ENCODE peak calls at places on chromosomes 3 and 15, in ten cellular contexts. E, G, Z, T, H, R, B, M, N and J are unnamed samples.

GRCh38 chr15:99729920-99730319 is 3.3 kb downstream of the LYSMD4 start:
- DNase-seq in E (no peak), G (peak), Z (peak), T (no peak), H (peak), R (peak), B (no peak), M (no peak), N (no peak), J (no peak)

GRCh38 chr15:52117549-52117948 is 5.0 kb upstream of the BCL2L10 start:
- DNase-seq in E (no peak), G (no peak), Z (no peak), T (no peak), H (no peak), R (no peak), B (no peak), M (no peak), N (no peak), J (no peak)

GRCh38 chr15:41150279-41150678 is 34.2 kb upstream of the INO80 start:
- DNase-seq in E (no peak), G (no peak), Z (no peak), T (no peak), H (no peak), R (no peak), B (no peak), M (no peak), N (no peak), J (no peak)

GRCh38 chr15:64016257-64016656 is 30.0 kb downstream of the DAPK2 start:
- DNase-seq in E (no peak), G (no peak), Z (no peak), T (no peak), H (no peak), R (no peak), B (no peak), M (no peak), N (no peak), J (no peak)

GRCh38 chr3:156688849-156689452 is 14.6 kb downstream of the TIPARP start:
- DNase-seq in E (no peak), G (no peak), Z (no peak), T (no peak), H (no peak), R (no peak), B (no peak), M (no peak), N (no peak), J (no peak)

GRCh38 chr15:79943820-79944219 is 27.2 kb downstream of the BCL2A1 start:
- DNase-seq in E (no peak), G (no peak), Z (no peak), T (no peak), H (peak), R (no peak), B (no peak), M (no peak), N (no peak), J (no peak)

GRCh38 chr15:48282186-48282585 is 49.0 kb upstream of the DUT start:
- DNase-seq in E (no peak), G (no peak), Z (no peak), T (no peak), H (no peak), R (peak), B (no peak), M (no peak), N (no peak), J (no peak)

GRCh38 chr3:10942806-10943205 is 49.7 kb upstream of the SLC6A1 start:
- DNase-seq in E (no peak), G (no peak), Z (no peak), T (no peak), H (no peak), R (no peak), B (no peak), M (no peak), N (no peak), J (no peak)

GRCh38 chr15:72902245-72902928 is 118.8 kb upstream of the ADPGK start:
- DNase-seq in E (peak), G (no peak), Z (peak), T (peak), H (no peak), R (peak), B (no peak), M (no peak), N (peak), J (no peak)

GRCh38 chr3:154089416-154090115 is 31.6 kb upstream of the ARHGEF26 start:
- DNase-seq in E (no peak), G (no peak), Z (no peak), T (no peak), H (no peak), R (no peak), B (no peak), M (no peak), N (no peak), J (no peak)

GRCh38 chr15:40279437-40280141 is 3.3 kb downstream of the ANKRD63 start:
- DNase-seq in E (no peak), G (peak), Z (peak), T (peak), H (peak), R (peak), B (peak), M (peak), N (peak), J (peak)

GRCh38 chr15:51286816-51287215 is 51.6 kb downstream of the CYP19A1 start:
- DNase-seq in E (no peak), G (no peak), Z (no peak), T (no peak), H (peak), R (no peak), B (no peak), M (no peak), N (no peak), J (no peak)

GRCh38 chr15:73956276-73957086 is 30.2 kb downstream of the LOXL1 start:
- DNase-seq in E (no peak), G (no peak), Z (no peak), T (no peak), H (peak), R (no peak), B (no peak), M (no peak), N (peak), J (no peak)

GRCh38 chr3:24025805-24026204 is 80.7 kb downstream of the NR1D2 start:
- DNase-seq in E (no peak), G (no peak), Z (no peak), T (no peak), H (no peak), R (no peak), B (no peak), M (no peak), N (no peak), J (no peak)

GRCh38 chr3:40971191-40972168 is 227.8 kb upstream of the CTNNB1 start:
- DNase-seq in E (peak), G (peak), Z (peak), T (peak), H (peak), R (peak), B (no peak), M (peak), N (peak), J (peak)

GRCh38 chr3:123728014-123728413 is 143.2 kb upstream of the HACD2 start:
- DNase-seq in E (no peak), G (no peak), Z (no peak), T (no peak), H (no peak), R (no peak), B (no peak), M (no peak), N (no peak), J (no peak)

GRCh38 chr3:14803101-14803980 is 15.4 kb upstream of the FGD5 start:
- DNase-seq in E (no peak), G (no peak), Z (no peak), T (peak), H (peak), R (no peak), B (no peak), M (peak), N (no peak), J (no peak)

GRCh38 chr3:111726788-111727305 is 131.7 kb upstream of the ZBED2 start:
- DNase-seq in E (no peak), G (no peak), Z (no peak), T (no peak), H (no peak), R (no peak), B (no peak), M (no peak), N (no peak), J (no peak)

GRCh38 chr15:77370580-77370979 is 49.3 kb downstream of the PEAK1 start:
- DNase-seq in E (no peak), G (no peak), Z (no peak), T (no peak), H (no peak), R (no peak), B (no peak), M (no peak), N (no peak), J (no peak)

GRCh38 chr15:77419836-77420609 is at the start of gene PEAK1:
- DNase-seq in E (peak), G (peak), Z (peak), T (peak), H (peak), R (peak), B (peak), M (peak), N (peak), J (peak)

DNA sequence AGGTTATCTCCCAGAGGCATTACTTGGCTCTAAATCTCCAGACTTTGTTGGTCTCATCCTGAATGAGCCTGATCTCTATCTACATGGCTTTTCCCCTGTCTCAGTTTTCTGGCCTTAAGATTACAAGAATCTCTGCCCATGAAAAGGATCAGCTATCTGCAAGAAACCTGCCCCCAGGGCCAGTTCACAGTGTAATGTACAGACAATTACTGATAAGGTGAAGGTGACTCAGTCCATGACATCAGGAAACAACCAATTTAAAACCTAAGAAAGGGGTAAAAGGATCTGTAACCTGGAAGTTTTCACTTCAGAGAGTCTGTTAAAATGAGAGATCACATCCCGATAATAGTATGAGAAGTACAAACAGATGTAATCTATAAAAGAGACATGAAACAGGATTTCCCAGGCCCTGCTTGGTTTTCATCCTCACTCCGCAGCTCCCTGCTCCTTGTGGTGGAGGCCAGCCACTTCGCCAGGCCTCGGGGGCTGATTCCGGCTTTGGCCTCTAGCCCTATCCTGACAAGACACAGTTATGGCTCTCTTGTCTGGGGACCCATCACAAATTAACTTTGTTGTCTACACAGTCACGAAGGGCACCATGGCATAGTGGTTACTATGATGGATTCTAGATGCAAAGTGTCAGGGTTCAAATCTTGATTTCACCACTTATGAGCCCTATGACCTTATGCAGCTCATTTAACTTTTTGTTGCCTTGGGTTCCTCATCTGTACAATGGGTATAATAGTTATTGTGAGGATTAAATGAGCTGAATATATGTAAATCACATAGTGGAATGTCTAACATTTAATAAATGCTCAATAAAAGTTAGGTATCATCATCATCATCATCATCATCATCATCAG is 137.0 kb downstream of the THSD4 start:
- DNase-seq in E (no peak), G (no peak), Z (no peak), T (no peak), H (peak), R (peak), B (no peak), M (peak), N (no peak), J (no peak)
- H3K27ac ChIP-seq in E (no peak), G (peak), Z (no peak), T (peak), H (peak), R (peak), B (no peak), M (peak), N (no peak), J (peak)

GRCh38 chr15:67196672-67197363 is 57.6 kb downstream of the AAGAB start:
- DNase-seq in E (no peak), G (no peak), Z (no peak), T (no peak), H (peak), R (no peak), B (no peak), M (peak), N (no peak), J (no peak)
- H3K27ac ChIP-seq in E (peak), G (no peak), Z (no peak), T (no peak), H (no peak), R (no peak), B (no peak), M (peak), N (no peak), J (no peak)

GRCh38 chr15:75043509-75044257 is 20.3 kb downstream of the PPCDC start:
- DNase-seq in E (peak), G (no peak), Z (peak), T (peak), H (peak), R (peak), B (no peak), M (peak), N (peak), J (peak)

GRCh38 chr15:75038948-75039533 is 15.7 kb downstream of the PPCDC start:
- DNase-seq in E (no peak), G (no peak), Z (no peak), T (no peak), H (no peak), R (no peak), B (no peak), M (no peak), N (no peak), J (no peak)

GRCh38 chr15:75045332-75046015 is 22.1 kb downstream of the PPCDC start:
- DNase-seq in E (no peak), G (no peak), Z (no peak), T (no peak), H (no peak), R (no peak), B (no peak), M (no peak), N (no peak), J (no peak)

GRCh38 chr15:75044258-75044878 is 21.0 kb downstream of the PPCDC start:
- DNase-seq in E (no peak), G (no peak), Z (no peak), T (no peak), H (no peak), R (no peak), B (no peak), M (peak), N (no peak), J (no peak)

DNA sequence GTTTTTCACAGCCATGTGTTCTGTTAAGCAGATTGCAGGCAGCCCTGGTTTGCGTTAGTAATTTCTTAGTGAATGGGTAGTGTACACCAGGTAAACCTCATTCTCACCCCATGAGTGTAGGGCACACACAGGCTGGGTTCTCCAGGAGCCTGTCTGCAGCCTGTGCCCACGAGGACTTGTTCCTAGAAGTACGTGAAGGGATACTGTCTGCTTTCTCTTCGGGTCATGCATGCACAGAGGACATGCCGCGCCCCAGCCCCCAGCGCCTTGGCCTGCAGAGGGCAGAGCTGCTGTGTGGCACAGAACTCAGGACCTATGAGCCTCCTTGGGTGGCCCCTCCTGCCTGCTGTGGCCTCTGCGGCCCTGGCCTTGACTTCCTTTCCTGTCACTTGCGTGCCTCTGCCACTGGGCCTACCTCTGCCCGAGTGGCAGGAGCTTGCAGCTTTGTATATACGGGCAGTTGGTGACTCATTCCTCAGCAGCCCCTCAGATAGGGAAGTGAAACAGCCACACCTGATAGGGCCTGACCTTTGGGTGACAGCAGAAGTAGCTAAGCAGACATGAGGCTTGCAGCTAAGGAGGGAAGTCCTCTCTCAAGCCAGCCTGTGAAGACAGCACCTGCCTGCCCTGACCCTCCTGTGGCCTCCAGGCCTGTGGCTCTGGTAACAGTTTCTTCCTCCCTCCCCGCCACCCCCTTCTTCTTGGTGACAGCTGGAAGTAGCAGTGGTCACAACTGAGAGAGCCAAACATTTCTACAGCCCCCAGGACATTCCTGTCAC is 19.5 kb downstream of the PPCDC start:
- DNase-seq in E (peak), G (peak), Z (peak), T (peak), H (peak), R (peak), B (peak), M (peak), N (peak), J (peak)
- H3K27ac ChIP-seq in E (peak), G (peak), Z (peak), T (peak), H (peak), R (peak), B (no peak), M (peak), N (peak), J (peak)

DNA sequence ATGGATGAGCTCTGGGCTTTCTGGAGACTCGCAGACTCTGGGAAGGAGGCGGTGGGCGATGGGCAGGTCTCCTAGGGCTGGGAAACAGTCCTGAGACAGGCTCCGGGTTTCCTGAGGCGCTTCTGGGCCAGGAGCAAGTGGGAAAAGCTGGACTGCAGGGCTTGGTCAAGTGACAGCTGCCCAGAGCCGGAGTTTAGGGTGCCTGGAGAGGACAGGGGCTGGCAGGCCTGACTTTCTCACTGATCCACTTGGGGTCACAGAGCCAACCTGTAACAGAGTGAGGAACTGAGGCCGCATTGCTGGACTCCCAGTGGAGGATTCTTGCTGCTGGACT is 107.9 kb downstream of the APBA2 start:
- DNase-seq in E (no peak), G (no peak), Z (no peak), T (no peak), H (no peak), R (no peak), B (no peak), M (no peak), N (no peak), J (no peak)
- H3K27ac ChIP-seq in E (no peak), G (peak), Z (peak), T (peak), H (no peak), R (peak), B (no peak), M (no peak), N (no peak), J (peak)

GRCh38 chr15:67915374-67916050 is 75.7 kb upstream of the RNU6-1 start:
- DNase-seq in E (peak), G (peak), Z (peak), T (peak), H (peak), R (no peak), B (no peak), M (peak), N (peak), J (peak)
- H3K27ac ChIP-seq in E (peak), G (peak), Z (peak), T (peak), H (peak), R (peak), B (no peak), M (peak), N (peak), J (peak)

GRCh38 chr3:106004841-106005240 is 136.0 kb upstream of the CBLB start:
- DNase-seq in E (no peak), G (no peak), Z (no peak), T (no peak), H (no peak), R (peak), B (no peak), M (no peak), N (no peak), J (no peak)
- H3K27ac ChIP-seq in E (no peak), G (no peak), Z (no peak), T (no peak), H (no peak), R (peak), B (no peak), M (no peak), N (no peak), J (no peak)

GRCh38 chr15:56806147-56806536 is 72.8 kb upstream of the ZNF280D start:
- DNase-seq in E (no peak), G (no peak), Z (no peak), T (no peak), H (no peak), R (no peak), B (no peak), M (no peak), N (no peak), J (no peak)

GRCh38 chr15:56802164-56802563 is 68.9 kb upstream of the ZNF280D start:
- DNase-seq in E (no peak), G (no peak), Z (no peak), T (no peak), H (no peak), R (no peak), B (no peak), M (no peak), N (no peak), J (no peak)

GRCh38 chr15:56805466-56806146 is 72.3 kb upstream of the ZNF280D start:
- DNase-seq in E (no peak), G (no peak), Z (no peak), T (no peak), H (peak), R (peak), B (no peak), M (no peak), N (no peak), J (no peak)

GRCh38 chr15:56804908-56805307 is 71.6 kb upstream of the ZNF280D start:
- DNase-seq in E (no peak), G (no peak), Z (no peak), T (no peak), H (no peak), R (no peak), B (no peak), M (no peak), N (no peak), J (no peak)

DNA sequence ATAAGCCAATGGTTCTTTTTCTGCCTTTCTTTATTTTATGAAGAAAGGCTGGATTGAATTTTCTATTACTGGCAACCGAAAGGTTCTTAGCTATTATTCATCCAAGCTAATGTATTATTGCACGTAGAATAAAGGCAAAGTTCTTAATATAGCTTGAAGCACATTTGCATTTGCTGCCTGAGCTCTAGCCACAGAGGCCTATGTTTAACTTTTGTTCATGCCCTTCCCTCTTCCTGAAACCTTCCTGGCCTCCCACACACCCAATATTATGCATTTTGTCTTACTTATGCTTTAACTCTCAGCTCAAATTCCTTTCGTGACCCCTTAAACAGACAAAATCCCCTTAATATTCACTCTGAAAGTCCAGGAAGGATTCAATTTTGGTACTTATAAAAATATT is 71.0 kb upstream of the ZNF280D start:
- DNase-seq in E (no peak), G (no peak), Z (no peak), T (no peak), H (no peak), R (no peak), B (no peak), M (no peak), N (no peak), J (no peak)
- H3K27ac ChIP-seq in E (no peak), G (no peak), Z (no peak), T (no peak), H (no peak), R (no peak), B (no peak), M (no peak), N (no peak), J (no peak)

GRCh38 chr3:133463441-133463860 is 63.6 kb downstream of the BFSP2 start:
- DNase-seq in E (no peak), G (no peak), Z (no peak), T (no peak), H (no peak), R (no peak), B (no peak), M (no peak), N (no peak), J (no peak)
- H3K27ac ChIP-seq in E (no peak), G (no peak), Z (no peak), T (no peak), H (no peak), R (no peak), B (no peak), M (no peak), N (no peak), J (no peak)